ENCODE peak calls at places on chromosomes 1 and 21, in five cellular contexts. C is uterus, P is astrocyte, M is suprapubic skin, N is stomach. K is an unnamed sample.
A peak's percentile ranks its signal among the peaks of the same experiment; 100 is the strongest.

GRCh38 chr1:154263465-154264332 is 8.7 kb upstream of the HAX1 start:
- DNase-seq in C (no peak), P (peak; percentile 26), M (no peak), N (no peak), K (peak; percentile 12)

GRCh38 chr1:43868741-43869067 is 64.9 kb upstream of the ARTN start:
- DNase-seq in C (peak; percentile 65), P (peak; percentile 75), M (no peak), N (no peak), K (no peak)

GRCh38 chr21:35943752-35944151 is 116.6 kb downstream of the SETD4 start:
- DNase-seq in C (no peak), P (no peak), M (no peak), N (no peak), K (no peak)

GRCh38 chr1:162191396-162192322 is 122.2 kb downstream of the NOS1AP start:
- DNase-seq in C (no peak), P (no peak), M (no peak), N (no peak), K (no peak)

GRCh38 chr1:218463194-218464156 is 118.3 kb downstream of the TGFB2 start:
- DNase-seq in C (peak; percentile 47), P (peak; percentile 80), M (peak; percentile 82), N (no peak), K (no peak)

GRCh38 chr1:40421694-40422384 is 28.4 kb upstream of the ZFP69B start:
- DNase-seq in C (peak; percentile 18), P (peak; percentile 30), M (no peak), N (peak; percentile 37), K (no peak)

GRCh38 chr1:146012703-146013565 is 8.6 kb downstream of the HJV start:
- DNase-seq in C (peak; percentile 70), P (peak; percentile 81), M (no peak), N (peak; percentile 39), K (peak; percentile 76)

GRCh38 chr1:2985694-2986548 is 35.3 kb upstream of the ACTRT2 start:
- DNase-seq in C (no peak), P (no peak), M (no peak), N (no peak), K (no peak)

GRCh38 chr1:12244078-12244477 is 14.2 kb downstream of the VPS13D start:
- DNase-seq in C (no peak), P (no peak), M (no peak), N (no peak), K (peak; percentile 31)

GRCh38 chr1:74812180-74812541 is 79.2 kb downstream of the TYW3 start:
- DNase-seq in C (no peak), P (no peak), M (no peak), N (no peak), K (no peak)

GRCh38 chr1:168180148-168180524 is 1.4 kb downstream of the TIPRL start:
- DNase-seq in C (no peak), P (no peak), M (no peak), N (no peak), K (peak; percentile 37)

GRCh38 chr1:88302843-88303486 is 381.1 kb upstream of the PKN2 start:
- DNase-seq in C (no peak), P (peak; percentile 21), M (no peak), N (no peak), K (no peak)
- TF ChIP-seq CTCF in C (peak; percentile 32), P (peak; percentile 56), M (peak; percentile 41), N (peak; percentile 31), K (no peak)

GRCh38 chr1:181152892-181153633 is 64.6 kb downstream of the IER5 start:
- DNase-seq in C (peak; percentile 97), P (peak; percentile 93), M (peak; percentile 81), N (peak; percentile 85), K (no peak)
- TF ChIP-seq CTCF in C (peak; percentile 62), P (peak; percentile 11), M (no peak), N (peak; percentile 19), K (no peak)

GRCh38 chr1:179234863-179235262 is 5.4 kb upstream of the ABL2 start:
- DNase-seq in C (no peak), P (no peak), M (no peak), N (no peak), K (no peak)
- TF ChIP-seq CTCF in C (no peak), P (no peak), M (no peak), N (no peak), K (no peak)

DNA sequence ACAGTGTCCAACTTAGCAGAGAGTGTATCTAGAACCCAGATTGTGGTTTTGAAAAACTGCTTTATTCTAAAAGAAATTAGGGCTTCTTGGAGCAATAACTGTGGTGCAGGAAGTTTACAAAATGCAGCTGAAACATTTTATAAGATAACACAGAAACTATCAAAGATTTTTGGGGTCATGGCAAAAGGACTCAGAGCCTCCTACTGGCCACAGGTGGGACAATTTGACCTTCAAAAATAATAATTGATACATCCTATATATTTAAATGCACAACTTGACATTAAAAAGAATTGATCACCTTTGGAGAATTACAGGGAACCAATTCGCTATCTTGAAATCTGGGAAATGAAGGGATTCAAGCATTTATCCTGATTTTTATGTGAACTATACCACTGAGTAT is 235.2 kb downstream of the RPS6KC1 start:
- DNase-seq in C (no peak), P (no peak), M (no peak), N (no peak), K (no peak)
- TF ChIP-seq CTCF in C (no peak), P (peak; percentile 18), M (no peak), N (no peak), K (no peak)

DNA sequence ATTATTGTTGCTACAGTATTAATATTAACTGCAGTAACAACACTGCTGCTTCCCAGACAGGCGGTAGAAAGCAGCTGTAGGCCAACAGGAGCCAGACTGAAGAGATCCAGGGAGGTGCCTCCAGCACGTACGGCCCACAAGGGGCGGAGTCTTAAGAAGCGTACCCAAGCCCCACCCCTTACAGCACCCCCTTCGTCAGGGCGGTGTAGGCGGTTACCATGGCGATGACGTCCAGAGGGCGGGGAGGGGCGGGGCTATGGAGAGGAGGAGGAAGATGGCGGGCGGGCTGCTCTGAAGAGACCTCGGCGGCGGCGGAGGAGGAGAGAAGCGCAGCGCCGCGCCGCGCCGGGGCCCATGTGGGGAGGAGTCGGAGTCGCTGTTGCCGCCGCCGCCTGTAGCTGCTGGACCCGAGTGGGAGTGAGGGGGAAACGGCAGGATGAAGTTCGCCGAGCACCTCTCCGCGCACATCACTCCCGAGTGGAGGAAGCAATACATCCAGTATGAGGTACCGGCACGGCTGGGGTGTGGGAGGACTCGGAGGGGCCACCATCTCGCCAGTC is at the start of gene XPR1:
- DNase-seq in C (peak; percentile 99), P (peak; percentile 94), M (peak; percentile 99), N (peak; percentile 98), K (peak; percentile 99)
- TF ChIP-seq CTCF in C (peak; percentile 16), P (peak; percentile 19), M (peak; percentile 31), N (peak; percentile 23), K (no peak)

DNA sequence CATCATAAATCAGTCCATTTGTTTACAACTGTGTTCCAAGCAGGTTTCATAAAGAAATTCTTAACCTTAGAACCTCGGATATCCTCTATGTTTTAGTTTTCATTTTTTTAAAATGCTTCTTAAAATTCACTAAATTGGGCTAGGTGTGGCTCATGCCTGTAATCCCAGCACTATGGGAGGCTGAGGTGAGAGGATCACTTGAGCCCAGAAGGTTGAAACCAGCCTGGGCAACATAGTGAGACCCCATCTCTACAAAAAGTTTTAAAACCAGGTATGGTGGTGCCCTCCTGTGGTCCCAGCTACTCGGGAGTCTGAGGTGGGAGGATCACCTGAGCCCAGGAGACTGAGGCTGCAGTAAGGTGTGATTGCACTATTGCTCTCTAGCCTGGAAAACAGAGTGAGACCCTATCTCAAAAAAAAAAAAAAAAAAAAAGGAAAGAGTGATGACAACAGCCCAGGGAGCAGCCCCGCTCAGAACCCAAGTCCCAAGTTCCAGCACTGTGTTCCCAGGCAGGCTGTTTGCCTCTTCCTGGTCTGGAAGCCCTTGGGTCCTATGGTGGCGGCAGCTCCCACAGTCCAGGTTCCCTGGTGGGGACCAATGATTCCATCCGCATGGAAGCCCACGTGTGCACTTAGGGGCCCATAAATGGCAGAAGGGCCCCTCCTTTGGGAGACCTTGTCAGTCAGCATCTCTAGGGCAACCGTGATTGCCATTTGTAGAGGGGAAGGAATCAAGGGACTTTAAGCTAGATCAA is 24.7 kb upstream of the SPSB1 start:
- DNase-seq in C (no peak), P (no peak), M (no peak), N (no peak), K (no peak)
- TF ChIP-seq CTCF in C (no peak), P (no peak), M (no peak), N (no peak), K (no peak)